ENCODE peak calls at places on chromosomes 1 and 21, in seven cellular contexts. One of them, this sample, is unnamed.

GRCh38 chr1:196060539-196060938 is 547.7 kb downstream of the KCNT2 start:
- DNase-seq in anterior cingulate cortex: no peak
- DNase-seq in Caki2: no peak
- DNase-seq in iris pigment epithelial cell: no peak
- DNase-seq in HT1080: no peak
- DNase-seq in NCI-H1105 treated with DMSO at 0.1 percent for 48 hours: no peak
- DNase-seq in hepatic stellate cell: no peak
- DNase-seq in this sample: no peak

GRCh38 chr1:153696741-153697140 is 18.3 kb downstream of the NPR1 start:
- DNase-seq in anterior cingulate cortex: no peak
- DNase-seq in Caki2: peak
- DNase-seq in iris pigment epithelial cell: no peak
- DNase-seq in HT1080: no peak
- DNase-seq in NCI-H1105 treated with DMSO at 0.1 percent for 48 hours: no peak
- DNase-seq in hepatic stellate cell: no peak
- DNase-seq in this sample: no peak

GRCh38 chr1:26740023-26740422 is 44.2 kb downstream of the ARID1A start:
- DNase-seq in anterior cingulate cortex: no peak
- DNase-seq in Caki2: no peak
- DNase-seq in iris pigment epithelial cell: no peak
- DNase-seq in HT1080: no peak
- DNase-seq in NCI-H1105 treated with DMSO at 0.1 percent for 48 hours: no peak
- DNase-seq in hepatic stellate cell: no peak
- DNase-seq in this sample: no peak

GRCh38 chr21:45487891-45488600 is 54.2 kb downstream of the SLC19A1 start:
- DNase-seq in anterior cingulate cortex: no peak
- DNase-seq in Caki2: no peak
- DNase-seq in iris pigment epithelial cell: no peak
- DNase-seq in HT1080: no peak
- DNase-seq in NCI-H1105 treated with DMSO at 0.1 percent for 48 hours: no peak
- DNase-seq in hepatic stellate cell: no peak
- DNase-seq in this sample: no peak

GRCh38 chr1:225818229-225818628 is 8.3 kb downstream of the EPHX1 start:
- DNase-seq in anterior cingulate cortex: no peak
- DNase-seq in Caki2: peak
- DNase-seq in iris pigment epithelial cell: no peak
- DNase-seq in HT1080: no peak
- DNase-seq in NCI-H1105 treated with DMSO at 0.1 percent for 48 hours: no peak
- DNase-seq in hepatic stellate cell: no peak
- DNase-seq in this sample: no peak

GRCh38 chr1:4600615-4601460 is 53.6 kb upstream of the AJAP1 start:
- DNase-seq in anterior cingulate cortex: no peak
- DNase-seq in Caki2: no peak
- DNase-seq in iris pigment epithelial cell: no peak
- DNase-seq in HT1080: no peak
- DNase-seq in NCI-H1105 treated with DMSO at 0.1 percent for 48 hours: no peak
- DNase-seq in hepatic stellate cell: no peak
- DNase-seq in this sample: no peak

GRCh38 chr1:185646202-185646683 is 87.9 kb upstream of the HMCN1 start:
- DNase-seq in anterior cingulate cortex: peak
- DNase-seq in Caki2: peak
- DNase-seq in iris pigment epithelial cell: peak
- DNase-seq in HT1080: peak
- DNase-seq in NCI-H1105 treated with DMSO at 0.1 percent for 48 hours: peak
- DNase-seq in hepatic stellate cell: peak
- DNase-seq in this sample: peak

GRCh38 chr1:50681931-50682330 is 258.7 kb upstream of the DMRTA2 start:
- DNase-seq in anterior cingulate cortex: no peak
- DNase-seq in Caki2: no peak
- DNase-seq in iris pigment epithelial cell: peak
- DNase-seq in HT1080: peak
- DNase-seq in NCI-H1105 treated with DMSO at 0.1 percent for 48 hours: no peak
- DNase-seq in hepatic stellate cell: no peak
- DNase-seq in this sample: peak

GRCh38 chr1:151920147-151920546 is 10.8 kb upstream of the THEM4 start:
- DNase-seq in anterior cingulate cortex: no peak
- DNase-seq in Caki2: no peak
- DNase-seq in iris pigment epithelial cell: no peak
- DNase-seq in HT1080: no peak
- DNase-seq in NCI-H1105 treated with DMSO at 0.1 percent for 48 hours: no peak
- DNase-seq in hepatic stellate cell: no peak
- DNase-seq in this sample: no peak

GRCh38 chr1:66227966-66228365 is 306.0 kb upstream of the SGIP1 start:
- DNase-seq in anterior cingulate cortex: no peak
- DNase-seq in Caki2: no peak
- DNase-seq in iris pigment epithelial cell: no peak
- DNase-seq in HT1080: no peak
- DNase-seq in NCI-H1105 treated with DMSO at 0.1 percent for 48 hours: no peak
- DNase-seq in hepatic stellate cell: no peak
- DNase-seq in this sample: no peak

GRCh38 chr1:208030320-208031091 is 119.6 kb upstream of the CD34 start:
- DNase-seq in anterior cingulate cortex: no peak
- DNase-seq in Caki2: no peak
- DNase-seq in iris pigment epithelial cell: no peak
- DNase-seq in HT1080: no peak
- DNase-seq in NCI-H1105 treated with DMSO at 0.1 percent for 48 hours: no peak
- DNase-seq in hepatic stellate cell: peak
- DNase-seq in this sample: peak

GRCh38 chr1:65147424-65148177 is 402 bp upstream of the AK4 start:
- DNase-seq in anterior cingulate cortex: peak
- DNase-seq in Caki2: peak
- DNase-seq in iris pigment epithelial cell: peak
- DNase-seq in HT1080: peak
- DNase-seq in NCI-H1105 treated with DMSO at 0.1 percent for 48 hours: peak
- DNase-seq in hepatic stellate cell: peak
- DNase-seq in this sample: peak

This sample was measured in RPMI7951.